ENCODE peak calls at places on chromosome 3, in nine cellular contexts. Q, H, Z, C, L, T, O, W and Y are unnamed samples.

GRCh38 chr3:124986153-124987143 is 51.9 kb upstream of the MUC13 start:
- DNase-seq in Q (peak; percentile 89), Z (no peak), W (peak; percentile 93), C (no peak), H (no peak), L (peak; percentile 15), O (no peak), T (no peak), Y (no peak)

GRCh38 chr3:16151109-16151508 is 23.4 kb upstream of the GALNT15 start:
- DNase-seq in Z (no peak), C (no peak), T (no peak), O (no peak), Q (no peak), W (no peak), L (no peak), H (no peak), Y (no peak)

GRCh38 chr3:933311-933710 is 159.5 kb upstream of the CNTN6 start:
- DNase-seq in O (no peak), H (no peak), T (no peak), C (no peak), L (no peak), W (no peak), Z (no peak), Q (no peak), Y (no peak)

GRCh38 chr3:34108976-34109375 is 310.5 kb downstream of the PDCD6IP start:
- DNase-seq in C (no peak), T (no peak), Q (no peak), L (no peak), H (no peak), W (no peak), O (no peak), Z (no peak), Y (no peak)

GRCh38 chr3:169238562-169238961 is 424.9 kb downstream of the MECOM start:
- DNase-seq in L (no peak), H (no peak), Q (no peak), T (no peak), W (no peak), Z (no peak), O (no peak), C (no peak), Y (no peak)

GRCh38 chr3:143171141-143171651 is 51.6 kb downstream of the CHST2 start:
- DNase-seq in Z (no peak), H (no peak), W (peak; percentile 67), O (no peak), C (no peak), T (no peak), Q (no peak), L (no peak), Y (peak; percentile 28)

GRCh38 chr3:45618081-45618509 is 23.5 kb downstream of the LIMD1 start:
- DNase-seq in Q (no peak), L (no peak), W (no peak), H (no peak), Z (no peak), C (no peak), T (no peak), O (no peak), Y (no peak)

GRCh38 chr3:129282727-129283327 is 4.2 kb downstream of the HMCES start:
- DNase-seq in O (no peak), H (no peak), Z (no peak), Q (no peak), T (no peak), C (no peak), L (no peak), W (no peak), Y (peak; percentile 34)

GRCh38 chr3:52313188-52313773 is 2.8 kb upstream of the DNAH1 start:
- DNase-seq in Z (no peak), O (no peak), C (no peak), L (no peak), T (no peak), W (no peak), Q (no peak), H (no peak), Y (no peak)

GRCh38 chr3:52483577-52484495 is 11.3 kb upstream of the STAB1 start:
- DNase-seq in W (peak; percentile 32), C (no peak), L (no peak), Q (no peak), H (no peak), T (no peak), O (no peak), Z (no peak), Y (no peak)

GRCh38 chr3:159840900-159841299 is 147.7 kb upstream of the IL12A start:
- DNase-seq in H (no peak), W (no peak), Q (no peak), L (no peak), Z (no peak), O (no peak), C (no peak), T (no peak), Y (no peak)

GRCh38 chr3:194961555-194961954 is 275.9 kb downstream of the FAM43A start:
- DNase-seq in L (no peak), O (no peak), Q (peak; percentile 38), Z (no peak), W (no peak), H (no peak), C (no peak), T (no peak), Y (no peak)

GRCh38 chr3:19075037-19075436 is 73.3 kb upstream of the KCNH8 start:
- DNase-seq in H (no peak), O (no peak), L (no peak), T (no peak), C (no peak), W (no peak), Z (no peak), Q (no peak), Y (no peak)

GRCh38 chr3:114333180-114333922 is 39.5 kb downstream of the TIGIT start:
- DNase-seq in W (no peak), O (no peak), L (no peak), T (no peak), H (no peak), Z (no peak), Q (no peak), C (no peak), Y (no peak)

GRCh38 chr3:126539558-126540250 is 15.7 kb downstream of the CHST13 start:
- DNase-seq in Z (no peak), Q (no peak), O (no peak), C (no peak), H (no peak), L (no peak), T (peak; percentile 19), W (no peak), Y (no peak)

GRCh38 chr3:169678122-169678521 is 14.6 kb upstream of the MECOM start:
- DNase-seq in T (no peak), Q (peak; percentile 57), W (no peak), H (no peak), L (no peak), Z (no peak), C (no peak), O (no peak), Y (no peak)

GRCh38 chr3:172040976-172041963 is 1.9 kb downstream of the FNDC3B start:
- DNase-seq in Z (no peak), T (no peak), C (no peak), H (no peak), Q (peak; percentile 65), L (peak; percentile 21), W (peak; percentile 55), O (no peak), Y (no peak)

GRCh38 chr3:61924065-61924740 is 362.8 kb downstream of the PTPRG start:
- DNase-seq in Z (no peak), Q (no peak), T (no peak), H (no peak), W (no peak), L (no peak), O (no peak), C (no peak), Y (no peak)

GRCh38 chr3:139975592-139976360 is 40.8 kb downstream of the CLSTN2 start:
- DNase-seq in C (no peak), Z (no peak), L (no peak), T (no peak), H (no peak), O (no peak), Q (peak; percentile 45), W (no peak), Y (no peak)

GRCh38 chr3:149902498-149903139 is 68.1 kb downstream of the PFN2 start:
- DNase-seq in O (no peak), H (no peak), Z (no peak), Q (no peak), W (no peak), T (no peak), C (no peak), L (no peak), Y (no peak)

GRCh38 chr3:15427182-15427880 is at the start of the genes EAF1 and METTL6:
- DNase-seq in W (peak; percentile 68), Q (peak; percentile 86), L (peak; percentile 81), C (peak; percentile 78), Z (peak; percentile 91), T (peak; percentile 79), H (peak; percentile 17), O (peak; percentile 83), Y (peak; percentile 10)

GRCh38 chr3:128095222-128095703 is 28.3 kb downstream of the RUVBL1 start:
- DNase-seq in W (peak; percentile 86), Q (peak; percentile 94), O (peak; percentile 66), C (peak; percentile 59), L (peak; percentile 85), Z (peak; percentile 82), T (peak; percentile 82), H (no peak), Y (no peak)

GRCh38 chr3:46407976-46408375 is 917 bp downstream of the CCRL2 start:
- DNase-seq in Q (peak; percentile 29), C (no peak), W (no peak), O (no peak), H (no peak), Z (no peak), T (no peak), L (no peak), Y (no peak)

GRCh38 chr3:37945803-37946530 is 44.6 kb upstream of the VILL start:
- DNase-seq in Z (no peak), C (no peak), L (peak; percentile 12), Q (peak; percentile 97), T (no peak), O (no peak), H (no peak), W (peak; percentile 50), Y (no peak)

GRCh38 chr3:181622365-181622764 is 89.4 kb upstream of the SOX2 start:
- DNase-seq in Z (no peak), W (no peak), H (no peak), C (no peak), O (no peak), Q (no peak), L (no peak), T (no peak), Y (no peak)

GRCh38 chr3:190325923-190326322 is 3.7 kb upstream of the CLDN1 start:
- DNase-seq in T (no peak), H (no peak), Q (no peak), O (no peak), C (no peak), W (no peak), L (no peak), Z (no peak), Y (no peak)

GRCh38 chr3:184648726-184649125 is 63.1 kb downstream of the MAGEF1 start:
- DNase-seq in Q (no peak), Z (no peak), H (no peak), T (no peak), C (no peak), O (no peak), W (no peak), L (no peak), Y (no peak)

GRCh38 chr3:27568393-27568792 is 84.2 kb upstream of the SLC4A7 start:
- DNase-seq in O (no peak), L (no peak), Q (no peak), H (no peak), W (peak; percentile 85), Z (no peak), C (no peak), T (no peak), Y (no peak)

GRCh38 chr3:111715911-111716523 is 120.9 kb upstream of the ZBED2 start:
- DNase-seq in L (peak; percentile 58), Q (peak; percentile 71), O (peak; percentile 35), W (peak; percentile 52), T (no peak), Z (peak; percentile 39), C (no peak), H (no peak), Y (no peak)

GRCh38 chr3:37024092-37024491 is 30.8 kb downstream of the MLH1 start:
- DNase-seq in Z (no peak), T (no peak), W (no peak), L (no peak), C (no peak), O (no peak), Q (no peak), H (no peak), Y (no peak)

GRCh38 chr3:188380252-188380651 is 226.3 kb downstream of the LPP start:
- DNase-seq in Z (no peak), W (no peak), O (no peak), Q (no peak), H (no peak), T (no peak), L (no peak), C (no peak), Y (no peak)